ENCODE peak calls at places on chromosome 7, in seven cellular contexts. W, Z, Y, U, P, K and G are unnamed samples.

GRCh38 chr7:158662610-158663427 is 41.8 kb downstream of the NCAPG2 start:
- DNase-seq in W (peak), Z (no peak), Y (no peak), U (no peak), P (no peak), K (no peak), G (no peak)

GRCh38 chr7:149853157-149853556 is 15.0 kb downstream of the ZNF862 start:
- DNase-seq in W (no peak), Z (no peak), Y (no peak), U (peak), P (no peak), K (no peak), G (no peak)

GRCh38 chr7:42457663-42458062 is 220.7 kb upstream of the GLI3 start:
- DNase-seq in W (no peak), Z (no peak), Y (no peak), U (no peak), P (no peak), K (no peak), G (no peak)

GRCh38 chr7:39360766-39361165 is 205.4 kb upstream of the YAE1 start:
- DNase-seq in W (no peak), Z (no peak), Y (no peak), U (no peak), P (no peak), K (no peak), G (no peak)

GRCh38 chr7:148697256-148697841 is 1.4 kb upstream of the CUL1 start:
- DNase-seq in W (no peak), Z (no peak), Y (peak), U (peak), P (peak), K (peak), G (peak)

GRCh38 chr7:106289848-106290247 is 5.1 kb upstream of the NAMPT start:
- DNase-seq in W (no peak), Z (no peak), Y (no peak), U (peak), P (no peak), K (no peak), G (no peak)

GRCh38 chr7:2941201-2941859 is 97.2 kb upstream of the GNA12 start:
- DNase-seq in W (peak), Z (no peak), Y (no peak), U (no peak), P (no peak), K (no peak), G (no peak)

GRCh38 chr7:156000601-156001396 is 188.5 kb upstream of the SHH start:
- DNase-seq in W (peak), Z (no peak), Y (no peak), U (no peak), P (no peak), K (no peak), G (no peak)

GRCh38 chr7:108196004-108196403 is 65.8 kb upstream of the LAMB4 start:
- DNase-seq in W (no peak), Z (no peak), Y (no peak), U (no peak), P (no peak), K (no peak), G (no peak)

GRCh38 chr7:135147899-135148721 is at the start of gene TMEM140:
- DNase-seq in W (peak), Z (no peak), Y (peak), U (peak), P (peak), K (peak), G (peak)
- TF ChIP-seq POLR2A in W (no peak), Z (no peak), Y (peak), U (no peak), P (no peak), K (peak), G (peak)

GRCh38 chr7:90432752-90433151 is 29.5 kb downstream of the CLDN12 start:
- DNase-seq in W (no peak), Z (no peak), Y (no peak), U (no peak), P (no peak), K (no peak), G (no peak)
- TF ChIP-seq POLR2A in W (no peak), Z (no peak), Y (no peak), U (no peak), P (no peak), K (no peak), G (no peak)

DNA sequence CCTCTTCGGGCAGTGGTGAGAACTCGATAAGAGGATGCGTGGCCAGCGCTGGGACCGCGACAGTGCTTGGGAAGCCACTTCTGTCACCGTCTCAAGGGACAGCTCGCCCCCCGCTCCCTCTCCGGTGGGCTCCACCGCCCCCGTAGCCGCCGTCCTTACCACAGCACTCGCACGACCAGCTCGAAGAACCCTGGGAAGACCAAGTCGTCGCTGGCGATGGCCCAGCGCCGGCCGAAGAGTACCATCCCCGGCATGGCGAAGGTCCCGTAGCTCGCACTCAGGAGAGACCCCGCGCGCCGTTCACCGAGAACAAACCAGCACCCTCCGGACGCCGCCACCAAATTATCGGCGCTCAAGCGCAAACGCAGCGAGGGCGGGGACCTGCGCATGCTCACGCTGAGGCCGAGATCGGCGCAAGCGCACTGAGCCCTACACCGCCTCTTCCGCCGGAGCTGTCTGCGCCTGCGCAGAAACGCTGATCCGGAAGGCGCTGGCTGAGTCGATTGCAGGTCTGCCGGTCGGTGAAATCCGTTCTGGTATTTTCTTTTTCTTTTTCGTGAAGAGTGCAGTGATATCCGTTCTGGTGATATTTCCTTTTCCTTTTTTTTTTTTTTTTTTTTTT is at the start of gene DAGLB:
- DNase-seq in W (peak), Z (peak), Y (peak), U (peak), P (peak), K (peak), G (peak)
- TF ChIP-seq POLR2A in W (peak), Z (peak), Y (peak), U (peak), P (peak), K (peak), G (peak)

DNA sequence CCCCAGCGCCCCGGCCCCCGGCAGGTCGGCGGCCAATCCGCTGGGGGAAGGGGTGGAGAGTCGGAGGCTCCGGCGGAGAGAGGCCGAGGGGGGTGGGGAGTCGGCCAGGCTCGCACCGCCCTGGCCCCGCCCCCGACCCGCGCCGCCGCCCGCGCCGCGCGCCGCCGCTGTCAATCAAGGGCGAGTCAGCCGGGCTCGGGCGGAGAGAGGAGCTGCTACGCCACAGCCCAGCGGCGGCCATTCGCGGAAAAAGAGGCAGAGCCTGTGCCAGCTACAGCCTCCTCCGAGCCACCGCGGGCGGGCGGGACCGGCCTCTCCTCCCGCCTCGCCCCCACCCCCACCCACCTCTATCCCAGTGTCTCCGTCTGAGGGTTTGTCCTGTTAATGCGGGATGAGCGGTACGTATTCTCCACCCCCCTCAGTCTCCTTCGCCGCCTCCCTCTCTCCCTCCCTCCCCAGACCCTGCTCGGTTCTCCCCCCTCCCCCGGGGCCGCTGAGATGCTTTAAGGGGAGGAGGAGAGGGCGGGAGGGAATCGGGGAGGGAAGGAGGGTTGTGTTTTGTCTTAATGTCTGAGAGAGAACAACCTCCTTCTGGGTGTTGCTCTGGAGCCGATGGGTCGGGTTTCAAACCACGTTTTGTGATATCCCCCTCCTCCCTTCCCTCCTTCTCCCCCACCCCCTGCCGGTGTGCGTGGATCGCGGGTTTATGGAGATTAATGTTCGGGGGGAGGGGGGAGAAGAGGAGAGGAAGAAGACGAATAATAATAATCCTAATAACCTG is at the start of gene SP4:
- DNase-seq in W (peak), Z (peak), Y (peak), U (peak), P (peak), K (peak), G (peak)
- TF ChIP-seq POLR2A in W (no peak), Z (peak), Y (no peak), U (peak), P (no peak), K (peak), G (no peak)

DNA sequence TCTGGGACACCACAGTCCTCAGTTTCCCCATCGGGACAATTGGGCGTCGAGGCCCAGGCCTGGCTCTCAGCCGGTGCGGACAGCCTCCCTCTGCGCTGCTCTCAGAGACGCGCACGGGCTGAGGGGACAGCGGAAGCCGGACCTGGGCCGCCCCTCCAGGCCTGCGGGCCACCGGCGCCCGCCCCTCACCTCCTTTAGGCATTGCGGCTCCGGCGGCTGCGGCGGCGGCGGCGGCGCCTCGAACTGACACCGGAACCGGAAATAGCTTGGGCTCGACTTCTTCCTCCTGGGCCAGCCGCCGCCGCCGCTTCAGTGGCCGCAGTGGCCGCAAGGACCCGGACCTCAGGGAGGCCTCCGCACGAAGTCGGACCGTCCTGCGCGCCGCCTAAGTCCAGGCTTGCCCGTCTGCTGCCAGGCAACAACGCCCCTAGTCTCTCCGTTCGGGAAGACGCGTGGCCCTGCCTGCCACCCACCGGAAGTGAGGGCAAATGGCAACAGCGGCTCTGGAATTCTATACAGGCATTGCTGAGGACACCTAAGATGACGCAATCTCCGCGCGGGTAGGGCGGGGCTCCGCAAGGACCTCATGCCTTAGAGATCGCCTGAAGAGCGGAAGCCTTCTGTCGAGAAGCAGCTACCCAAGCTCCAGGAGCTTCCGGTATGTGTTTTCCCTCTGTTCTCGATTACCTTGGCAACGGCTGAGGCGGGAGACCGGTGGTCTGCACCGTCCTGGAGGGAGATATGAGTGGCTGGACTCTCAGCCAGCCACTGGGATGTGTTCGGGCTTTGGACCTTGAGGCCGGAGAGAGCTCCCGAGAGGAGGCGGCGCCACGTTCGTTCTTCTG is at the start of the genes BUD31 and PDAP1:
- DNase-seq in W (peak), Z (peak), Y (peak), U (peak), P (peak), K (peak), G (peak)
- TF ChIP-seq POLR2A in W (peak), Z (peak), Y (peak), U (peak), P (no peak), K (peak), G (peak)